ENCODE peak calls at places on chromosomes 12 and 14, in seven cellular contexts. X is transverse colon; Y is left ventricle myocardium inferior; O is CD4-positive, CD25-positive, alpha-beta regulatory T cell; N is SJCRH30; F is heart left ventricle; K is breast epithelium. A is an unnamed sample.
A peak's percentile ranks its signal among the peaks of the same experiment; 100 is the strongest.

GRCh38 chr14:105877645-105878044 is 351.3 kb downstream of the TMEM121 start:
- DNase-seq in X (no peak), Y (peak; percentile 5), O (no peak), N (no peak), F (peak; percentile 13), K (no peak), A (no peak)

GRCh38 chr12:67968725-67969124 is 20.5 kb upstream of the IFNG-AS1 start:
- DNase-seq in X (no peak), Y (no peak), O (no peak), N (no peak), F (no peak), K (no peak), A (no peak)

GRCh38 chr12:6163554-6164060 is 36.6 kb upstream of the CD9 start:
- DNase-seq in X (no peak), Y (no peak), O (no peak), N (no peak), F (no peak), K (no peak), A (no peak)

GRCh38 chr14:80385340-80385739 is 174.0 kb upstream of the DIO2 start:
- DNase-seq in X (no peak), Y (no peak), O (no peak), N (no peak), F (no peak), K (no peak), A (no peak)

GRCh38 chr12:38921025-38921677 is 15.8 kb upstream of the CPNE8 start:
- DNase-seq in X (peak; percentile 56), Y (peak; percentile 22), O (peak; percentile 57), N (peak; percentile 55), F (no peak), K (peak; percentile 31), A (no peak)

GRCh38 chr12:110314308-110314707 is 33.3 kb downstream of the ATP2A2 start:
- DNase-seq in X (no peak), Y (no peak), O (peak; percentile 38), N (no peak), F (no peak), K (no peak), A (no peak)

GRCh38 chr12:108616941-108617858 is 16.5 kb downstream of the SELPLG start:
- DNase-seq in X (peak; percentile 33), Y (peak; percentile 49), O (peak; percentile 60), N (no peak), F (no peak), K (no peak), A (no peak)

GRCh38 chr12:94829552-94829951 is 173.9 kb downstream of the NDUFA12 start:
- DNase-seq in X (no peak), Y (no peak), O (no peak), N (no peak), F (no peak), K (no peak), A (no peak)

GRCh38 chr12:3308063-3308462 is 182.9 kb upstream of the PRMT8 start:
- DNase-seq in X (no peak), Y (no peak), O (no peak), N (no peak), F (no peak), K (no peak), A (no peak)

GRCh38 chr12:6952121-6952859 is 1.1 kb downstream of the PTPN6 start:
- DNase-seq in X (no peak), Y (peak; percentile 12), O (no peak), N (no peak), F (no peak), K (no peak), A (no peak)

GRCh38 chr12:116538076-116538591 is 21.0 kb upstream of the MAP1LC3B2 start:
- DNase-seq in X (no peak), Y (no peak), O (no peak), N (no peak), F (no peak), K (no peak), A (no peak)

GRCh38 chr14:102939820-102940561 is 17.5 kb downstream of the AMN start:
- DNase-seq in X (peak; percentile 73), Y (no peak), O (no peak), N (no peak), F (no peak), K (peak; percentile 67), A (no peak)

GRCh38 chr12:94667031-94667540 is 16.7 kb upstream of the TMCC3 start:
- DNase-seq in X (no peak), Y (no peak), O (no peak), N (no peak), F (no peak), K (no peak), A (no peak)

GRCh38 chr14:89469210-89470198 is 52.5 kb upstream of the FOXN3 start:
- DNase-seq in X (no peak), Y (no peak), O (no peak), N (no peak), F (no peak), K (no peak), A (no peak)

GRCh38 chr12:111121840-111122239 is 201.5 kb upstream of the MYL2 start:
- DNase-seq in X (no peak), Y (no peak), O (no peak), N (no peak), F (no peak), K (no peak), A (no peak)

GRCh38 chr12:78703820-78704525 is 160.6 kb upstream of the SYT1 start:
- DNase-seq in X (no peak), Y (no peak), O (no peak), N (no peak), F (no peak), K (no peak), A (no peak)

GRCh38 chr14:90514015-90514398 is 117.2 kb downstream of the CALM1 start:
- DNase-seq in X (peak; percentile 42), Y (no peak), O (no peak), N (no peak), F (no peak), K (no peak), A (no peak)

GRCh38 chr12:77531912-77532311 is 298.8 kb upstream of the NAV3 start:
- DNase-seq in X (no peak), Y (no peak), O (no peak), N (no peak), F (no peak), K (no peak), A (no peak)

GRCh38 chr12:61920230-61920629 is 340.0 kb upstream of the USP15 start:
- DNase-seq in X (no peak), Y (no peak), O (no peak), N (no peak), F (no peak), K (no peak), A (no peak)

GRCh38 chr14:100644784-100645183 is 57.6 kb upstream of the BEGAIN start:
- DNase-seq in X (no peak), Y (no peak), O (peak; percentile 56), N (no peak), F (no peak), K (no peak), A (no peak)

GRCh38 chr12:14883663-14884062 is 2.0 kb downstream of the MGP start:
- DNase-seq in X (no peak), Y (no peak), O (no peak), N (peak; percentile 69), F (no peak), K (no peak), A (no peak)

GRCh38 chr12:2957816-2958431 is 1.3 kb upstream of the TEAD4 start:
- DNase-seq in X (no peak), Y (no peak), O (no peak), N (no peak), F (no peak), K (no peak), A (no peak)

DNA sequence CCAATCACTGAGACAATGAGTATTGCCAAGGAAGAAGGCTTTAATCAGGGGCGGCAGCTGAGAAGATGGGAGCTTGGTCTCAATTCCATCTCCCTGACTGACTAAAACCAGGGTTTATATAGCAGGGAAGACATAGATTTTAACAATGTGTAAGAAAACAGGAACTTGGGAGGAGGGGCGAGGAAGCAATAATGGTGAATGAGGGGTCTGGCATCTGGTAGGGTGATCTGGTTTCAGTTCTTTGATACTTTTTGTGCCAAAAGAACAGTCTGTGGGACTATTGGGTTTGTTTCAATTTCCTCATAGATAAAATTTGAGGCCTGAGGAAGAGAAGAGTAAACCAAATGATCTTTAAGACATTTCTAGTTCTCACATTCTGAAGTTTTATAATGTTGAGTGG is 49.2 kb downstream of the FUT8 start:
- DNase-seq in X (no peak), Y (no peak), O (no peak), N (no peak), F (no peak), K (no peak), A (no peak)
- H3K27ac ChIP-seq in X (no peak overlapping the region), Y (no peak overlapping the region), O (peak overlapping the region; percentile 15), N (no peak overlapping the region), F (no peak overlapping the region), K (no peak overlapping the region), A (no peak overlapping the region)

DNA sequence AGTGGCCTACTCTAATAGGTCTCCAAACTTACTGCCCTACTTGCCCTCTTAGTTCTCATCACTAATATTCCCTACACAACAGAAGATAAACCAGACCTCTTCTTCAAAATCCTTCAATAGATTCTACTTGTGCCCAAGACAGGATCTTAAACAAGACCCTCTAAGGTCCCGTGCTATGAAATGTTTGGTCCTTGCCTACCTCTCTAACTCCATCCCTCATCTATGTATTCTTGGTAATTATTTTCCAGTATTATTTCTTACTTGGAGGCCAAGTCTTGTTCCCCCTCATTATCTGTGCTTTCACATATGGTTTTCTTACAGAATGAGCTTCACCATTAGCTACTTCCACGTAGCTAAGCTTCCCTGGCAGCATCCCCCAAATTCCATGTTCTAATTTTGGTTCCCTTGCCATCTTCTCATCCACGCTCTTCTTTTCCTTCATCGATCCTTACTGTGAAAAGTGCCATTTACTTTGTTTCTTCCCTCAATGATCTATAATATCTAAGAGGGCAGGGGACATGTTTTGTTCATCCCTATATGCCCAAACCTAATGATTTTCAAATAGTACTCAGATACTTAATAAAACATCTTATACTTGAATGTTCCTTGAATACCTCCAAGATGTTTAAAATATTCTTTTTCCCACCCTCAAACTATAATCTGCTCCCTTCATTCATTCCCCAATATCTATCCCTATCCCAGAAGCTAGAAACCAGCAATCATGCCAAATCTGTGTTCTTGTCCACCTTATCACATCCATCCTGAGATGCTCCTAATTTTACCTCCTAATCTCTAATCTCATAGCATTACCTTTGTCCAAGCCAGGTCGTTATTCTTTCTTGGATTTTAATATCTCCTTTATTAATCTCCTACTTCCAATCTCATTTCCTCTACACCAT is 10.1 kb downstream of the HNRNPC start:
- DNase-seq in X (no peak), Y (no peak), O (no peak), N (no peak), F (no peak), K (no peak), A (no peak)
- H3K4me3 ChIP-seq in X (no peak overlapping the region), Y (no peak overlapping the region), O (peak overlapping the region; percentile 78), N (no peak overlapping the region), F (no peak overlapping the region), K (no peak overlapping the region), A (no peak overlapping the region)

DNA sequence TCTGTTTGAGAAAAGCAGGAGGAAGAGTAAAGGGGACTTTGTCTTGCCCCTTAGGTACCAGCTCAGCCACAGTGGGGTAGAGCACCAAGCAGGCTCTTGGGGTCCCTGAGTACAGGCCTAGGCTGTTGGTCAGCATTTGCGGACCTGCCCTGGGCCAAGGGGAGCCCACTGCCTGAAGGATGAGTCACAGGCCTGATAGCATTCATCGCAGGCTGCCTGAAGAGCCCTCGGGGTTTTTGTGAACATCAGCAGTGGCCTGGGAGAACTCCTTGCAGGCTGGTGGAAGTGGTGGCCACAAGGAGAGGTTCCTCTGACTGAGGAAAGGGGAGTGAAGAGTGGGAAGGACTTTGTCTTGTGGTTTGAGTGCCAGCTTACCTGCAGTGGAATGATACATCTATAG is 25.0 kb upstream of the P2RX7 start:
- DNase-seq in X (no peak), Y (no peak), O (no peak), N (no peak), F (no peak), K (no peak), A (no peak)
- H3K27me3 ChIP-seq in X (no peaks in the 10 kb centered on the region), Y (no peaks in the 10 kb centered on the region), O (no peaks in the 10 kb centered on the region), N (no peaks in the 10 kb centered on the region), F (no peaks in the 10 kb centered on the region), K (no peaks in the 10 kb centered on the region), A (no peaks in the 10 kb centered on the region)

GRCh38 chr12:53484686-53485567 is 14.3 kb downstream of the MAP3K12 start:
- DNase-seq in X (no peak), Y (no peak), O (no peak), N (no peak), F (no peak), K (no peak), A (no peak)
- H3K27ac ChIP-seq in X (peak overlapping the region; percentile 1), Y (no peak overlapping the region), O (no peak overlapping the region), N (no peak overlapping the region), F (no peak overlapping the region), K (no peak overlapping the region), A (no peak overlapping the region)